ENCODE peak calls at places on chromosomes 7 and 10, in eight cellular contexts. V is fibroblast of mammary gland, W is brain microvascular endothelial cell, B is adrenal gland, D is osteocyte, E is HFFc6, C is heart left ventricle, G is endothelial cell. U is an unnamed sample.
A peak's percentile ranks its signal among the peaks of the same experiment; 100 is the strongest.

GRCh38 chr10:71372882-71373495 is 23.7 kb upstream of the CDH23 start:
- DNase-seq in V (no peak), W (no peak), B (no peak), D (no peak), E (no peak), C (no peak), G (no peak), U (no peak)

GRCh38 chr7:44131173-44132009 is 8.0 kb upstream of the POLD2 start:
- DNase-seq in V (peak; percentile 41), W (no peak), B (no peak), D (no peak), E (no peak), C (no peak), G (no peak), U (no peak)

GRCh38 chr7:603152-603941 is 83.7 kb upstream of the PDGFA start:
- DNase-seq in V (no peak), W (no peak), B (no peak), D (no peak), E (no peak), C (peak; percentile 32), G (no peak), U (no peak)

GRCh38 chr10:6953131-6953834 is 373.2 kb upstream of the PRKCQ start:
- DNase-seq in V (peak; percentile 25), W (no peak), B (no peak), D (peak; percentile 85), E (no peak), C (no peak), G (no peak), U (no peak)

GRCh38 chr7:101108961-101109360 is 17.9 kb upstream of the SERPINE1 start:
- DNase-seq in V (no peak), W (no peak), B (no peak), D (no peak), E (no peak), C (no peak), G (no peak), U (no peak)

GRCh38 chr7:107687656-107688055 is 27.0 kb downstream of the SLC26A4 start:
- DNase-seq in V (peak; percentile 72), W (peak; percentile 68), B (no peak), D (no peak), E (peak; percentile 4), C (no peak), G (no peak), U (no peak)

GRCh38 chr7:142535123-142535779 is 214.0 kb upstream of the PRSS1 start:
- DNase-seq in V (peak; percentile 92), W (peak; percentile 82), B (peak; percentile 32), D (peak; percentile 88), E (peak; percentile 90), C (no peak), G (peak; percentile 78), U (no peak)

GRCh38 chr7:87797798-87798403 is 78.3 kb downstream of the SLC25A40 start:
- DNase-seq in V (peak; percentile 62), W (peak; percentile 40), B (no peak), D (no peak), E (peak; percentile 31), C (no peak), G (peak; percentile 6), U (no peak)

GRCh38 chr10:71757450-71757918 is 15.8 kb downstream of the VSIR start:
- DNase-seq in V (no peak), W (no peak), B (no peak), D (no peak), E (no peak), C (peak; percentile 74), G (no peak), U (no peak)

GRCh38 chr7:138869353-138869752 is 71.4 kb upstream of the ATP6V0A4 start:
- DNase-seq in V (no peak), W (no peak), B (no peak), D (no peak), E (no peak), C (no peak), G (no peak), U (no peak)

GRCh38 chr10:7184660-7185366 is 226.0 kb downstream of the SFMBT2 start:
- DNase-seq in V (no peak), W (no peak), B (no peak), D (no peak), E (no peak), C (no peak), G (no peak), U (no peak)

GRCh38 chr10:79490400-79491081 is 21.8 kb upstream of the EIF5AL1 start:
- DNase-seq in V (peak; percentile 45), W (no peak), B (no peak), D (no peak), E (no peak), C (peak; percentile 74), G (no peak), U (no peak)

GRCh38 chr10:17643339-17643754 is 604 bp upstream of the STAM start:
- DNase-seq in V (peak; percentile 87), W (peak; percentile 80), B (peak; percentile 82), D (peak; percentile 87), E (peak; percentile 84), C (peak; percentile 81), G (no peak), U (no peak)

GRCh38 chr10:122130474-122131110 is 140.5 kb upstream of the BTBD16 start:
- DNase-seq in V (no peak), W (no peak), B (no peak), D (no peak), E (no peak), C (no peak), G (no peak), U (no peak)

GRCh38 chr10:122127943-122128342 is 139.0 kb downstream of the TACC2 start:
- DNase-seq in V (no peak), W (peak; percentile 69), B (peak; percentile 76), D (no peak), E (no peak), C (no peak), G (no peak), U (no peak)

GRCh38 chr10:122126763-122127659 is 138.0 kb downstream of the TACC2 start:
- DNase-seq in V (peak; percentile 91), W (peak; percentile 89), B (peak; percentile 78), D (no peak), E (peak; percentile 88), C (no peak), G (no peak), U (no peak)

GRCh38 chr10:122124808-122125207 is 135.8 kb downstream of the TACC2 start:
- DNase-seq in V (no peak), W (no peak), B (no peak), D (no peak), E (no peak), C (no peak), G (no peak), U (no peak)

GRCh38 chr10:122128357-122128756 is 139.4 kb downstream of the TACC2 start:
- DNase-seq in V (no peak), W (no peak), B (peak; percentile 89), D (no peak), E (no peak), C (peak; percentile 84), G (no peak), U (no peak)
- TF ChIP-seq CTCF in V (peak; percentile 14), W (peak; percentile 20), B (no peak), D (peak; percentile 31), E (no peak), C (no peak), G (no peak), U (no peak)

DNA sequence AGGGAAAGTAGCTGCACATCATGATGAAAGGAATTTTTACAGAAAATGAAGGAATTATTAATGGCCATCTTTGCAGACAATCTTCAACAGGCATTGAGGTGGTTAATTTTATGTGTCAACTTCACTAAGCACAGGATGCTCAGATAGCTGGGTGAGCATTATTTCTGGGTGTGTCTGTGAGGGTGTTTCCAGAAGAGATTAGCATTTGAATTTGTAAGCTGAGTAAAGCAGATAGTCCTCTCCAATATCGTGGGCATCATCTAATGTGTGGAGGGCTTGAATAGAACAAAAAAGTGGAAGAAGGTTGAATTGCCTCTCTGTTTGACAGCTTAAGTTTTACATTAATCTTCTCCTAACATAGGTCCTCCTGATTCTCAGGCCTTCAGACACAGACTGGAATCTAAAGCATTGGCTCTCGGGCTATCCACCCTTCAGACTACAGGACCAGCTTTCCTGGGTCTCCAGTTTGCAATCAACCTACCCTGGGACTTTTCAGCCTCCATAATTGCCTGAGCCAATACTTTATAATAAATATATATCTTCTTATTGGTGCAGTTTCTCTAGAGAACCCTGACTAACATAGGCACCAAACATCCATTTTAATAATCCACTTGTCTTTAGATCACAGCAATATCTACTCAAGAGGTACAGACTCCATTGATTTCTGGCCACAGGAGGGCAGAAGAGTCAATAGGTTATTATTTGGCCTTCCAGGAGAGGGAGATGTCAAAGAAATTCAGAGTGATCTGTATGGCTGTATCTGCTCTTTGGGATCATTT is 10.5 kb upstream of the CRPPA start:
- DNase-seq in V (peak; percentile 47), W (no peak), B (no peak), D (no peak), E (peak; percentile 19), C (no peak), G (peak; percentile 38), U (no peak)
- TF ChIP-seq CTCF in V (peak; percentile 42), W (peak; percentile 38), B (no peak), D (peak; percentile 35), E (peak; percentile 69), C (peak; percentile 41), G (no peak), U (peak; percentile 70)

DNA sequence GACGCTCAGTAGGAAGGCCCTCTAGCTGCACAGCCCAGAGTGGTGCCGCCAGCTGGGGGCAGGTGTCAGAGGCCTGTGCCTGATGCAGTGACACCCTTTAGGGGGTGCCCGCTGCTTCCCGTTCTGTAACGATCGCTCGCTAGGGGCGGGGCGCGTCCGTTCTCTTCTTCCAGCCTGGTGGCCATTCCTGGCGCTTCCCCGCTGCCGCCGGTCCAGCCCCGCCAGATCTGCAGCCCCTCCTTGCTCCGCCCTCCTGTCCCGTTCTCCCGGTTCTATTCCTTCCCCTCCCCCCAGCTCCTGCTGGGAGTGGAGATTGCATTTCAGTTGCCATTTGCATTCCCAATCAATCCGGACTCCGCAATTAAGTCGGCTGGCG is 39.2 kb downstream of the AGAP3 start:
- DNase-seq in V (no peak), W (no peak), B (no peak), D (no peak), E (no peak), C (no peak), G (peak; percentile 47), U (no peak)
- TF ChIP-seq CTCF in V (no peak), W (peak; percentile 39), B (no peak), D (no peak), E (peak; percentile 46), C (no peak), G (no peak), U (peak; percentile 55)

GRCh38 chr10:123154092-123154942 is at the start of gene BUB3:
- DNase-seq in V (peak; percentile 100), W (peak; percentile 99), B (peak; percentile 99), D (peak; percentile 98), E (peak; percentile 99), C (peak; percentile 97), G (peak; percentile 94), U (peak; percentile 97)
- TF ChIP-seq CTCF in V (no peak), W (peak; percentile 25), B (no peak), D (peak; percentile 23), E (no peak), C (no peak), G (no peak), U (peak; percentile 27)